ENCODE peak calls at places on chromosomes 5 and 9, in seven cellular contexts. E is AG04449, A is tibial artery, C is Peyer's patch, V is heart right ventricle, U is bronchial epithelial cell, X is cardiac fibroblast. I is an unnamed sample.

GRCh38 chr9:24765025-24765756 is 219.5 kb upstream of the IZUMO3 start:
- DNase-seq in E (no peak), C (no peak), U (no peak), X (no peak), A (no peak), V (no peak), I (no peak)

GRCh38 chr5:30500513-30500912 is 693.0 kb upstream of the CDH6 start:
- DNase-seq in E (no peak), V (no peak), C (no peak), A (no peak), X (no peak), U (no peak), I (no peak)

GRCh38 chr5:71601222-71602026 is 14.3 kb downstream of the MCCC2 start:
- DNase-seq in E (peak; percentile 80), A (peak; percentile 74), X (peak; percentile 94), U (peak; percentile 97), V (peak; percentile 82), C (peak; percentile 75), I (peak; percentile 97)

GRCh38 chr9:137296214-137297059 is 5.6 kb downstream of the NRARP start:
- DNase-seq in V (peak; percentile 93), X (peak; percentile 91), C (no peak), U (no peak), E (no peak), A (no peak), I (peak; percentile 38)

GRCh38 chr9:129197978-129198736 is 20.1 kb upstream of the IER5L start:
- DNase-seq in V (peak; percentile 67), A (peak; percentile 89), C (peak; percentile 57), E (peak; percentile 50), X (peak; percentile 93), U (no peak), I (peak; percentile 51)

GRCh38 chr9:111599092-111599947 is at the start of gene PTGR1:
- DNase-seq in C (peak; percentile 83), A (peak; percentile 92), X (peak; percentile 95), V (peak; percentile 90), E (peak; percentile 38), U (peak; percentile 74), I (peak; percentile 88)

GRCh38 chr5:124996023-124996763 is 249.8 kb upstream of the ZNF608 start:
- DNase-seq in C (no peak), A (no peak), U (no peak), E (no peak), X (no peak), V (no peak), I (no peak)

GRCh38 chr5:143882520-143882919 is 70.6 kb downstream of the HMHB1 start:
- DNase-seq in V (no peak), U (no peak), A (no peak), E (no peak), C (no peak), X (no peak), I (no peak)

GRCh38 chr9:3525088-3525835 is 539 bp downstream of the RFX3 start:
- DNase-seq in V (no peak), U (no peak), C (no peak), E (no peak), A (no peak), X (peak; percentile 14), I (no peak)

GRCh38 chr5:6184481-6184880 is 193.9 kb downstream of the MED10 start:
- DNase-seq in X (no peak), A (no peak), E (no peak), U (no peak), V (no peak), C (no peak), I (no peak)

GRCh38 chr9:122897969-122898368 is 7.2 kb downstream of the RC3H2 start:
- DNase-seq in U (peak; percentile 81), A (no peak), E (no peak), V (no peak), C (no peak), X (no peak), I (peak; percentile 66)

GRCh38 chr9:16119861-16120641 is 567.2 kb downstream of the CCDC171 start:
- DNase-seq in U (peak; percentile 29), C (no peak), V (no peak), X (peak; percentile 51), E (peak; percentile 76), A (no peak), I (peak; percentile 46)

GRCh38 chr5:143581148-143581547 is 177.7 kb upstream of the NR3C1 start:
- DNase-seq in U (no peak), X (no peak), C (peak; percentile 66), V (no peak), E (no peak), A (no peak), I (no peak)

GRCh38 chr5:151072234-151073025 is 8.4 kb downstream of the TNIP1 start:
- DNase-seq in U (peak; percentile 95), X (peak; percentile 29), A (no peak), E (no peak), V (no peak), C (no peak), I (peak; percentile 95)

GRCh38 chr5:144183254-144183889 is 12.7 kb downstream of the KCTD16 start:
- DNase-seq in E (no peak), U (peak; percentile 54), C (no peak), V (no peak), X (peak; percentile 53), A (no peak), I (peak; percentile 54)

GRCh38 chr9:13607746-13608445 is 328.4 kb upstream of the MPDZ start:
- DNase-seq in E (no peak), V (peak; percentile 45), U (no peak), C (no peak), A (no peak), X (no peak), I (no peak)

GRCh38 chr5:76688836-76689235 is 27.1 kb upstream of the F2R start:
- DNase-seq in E (no peak), X (no peak), C (no peak), A (no peak), U (no peak), V (no peak), I (no peak)

GRCh38 chr9:107227696-107228258 is 55.3 kb upstream of the RAD23B start:
- DNase-seq in C (no peak), V (no peak), E (no peak), A (no peak), X (peak; percentile 37), U (no peak), I (no peak)

GRCh38 chr9:87725900-87726709 is at the start of gene CTSL:
- DNase-seq in V (peak; percentile 93), X (peak; percentile 94), A (peak; percentile 98), U (peak; percentile 54), C (peak; percentile 91), E (no peak), I (peak; percentile 79)

DNA sequence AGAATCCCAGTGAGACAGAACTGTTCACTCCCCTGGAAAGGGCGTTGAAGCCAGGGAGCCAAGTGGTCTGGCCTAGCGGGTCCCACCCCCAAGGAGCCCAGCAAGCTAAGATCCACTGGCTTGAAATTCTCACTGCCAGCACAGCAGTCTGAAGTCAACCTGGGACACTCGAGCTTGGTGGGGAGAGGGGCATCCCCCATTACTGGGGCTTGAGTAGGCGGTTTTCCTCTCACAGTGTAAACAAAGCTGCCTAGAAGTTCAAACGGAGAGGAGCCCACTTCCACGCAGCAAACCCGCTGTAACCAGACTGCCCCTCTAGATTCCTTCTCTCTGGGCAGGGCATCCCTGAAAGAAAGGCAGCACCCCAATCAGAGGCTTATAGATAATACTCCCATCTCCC is 45.1 kb upstream of the PTGER4 start:
- DNase-seq in A (no peak), X (no peak), C (no peak), E (no peak), V (no peak), U (no peak), I (no peak)
- H3K4me3 ChIP-seq in A (no peak overlapping the region), X (no peak overlapping the region), C (no peak overlapping the region), E (no peak overlapping the region), V (no peak overlapping the region), U (no peak overlapping the region), I (no peak overlapping the region)

DNA sequence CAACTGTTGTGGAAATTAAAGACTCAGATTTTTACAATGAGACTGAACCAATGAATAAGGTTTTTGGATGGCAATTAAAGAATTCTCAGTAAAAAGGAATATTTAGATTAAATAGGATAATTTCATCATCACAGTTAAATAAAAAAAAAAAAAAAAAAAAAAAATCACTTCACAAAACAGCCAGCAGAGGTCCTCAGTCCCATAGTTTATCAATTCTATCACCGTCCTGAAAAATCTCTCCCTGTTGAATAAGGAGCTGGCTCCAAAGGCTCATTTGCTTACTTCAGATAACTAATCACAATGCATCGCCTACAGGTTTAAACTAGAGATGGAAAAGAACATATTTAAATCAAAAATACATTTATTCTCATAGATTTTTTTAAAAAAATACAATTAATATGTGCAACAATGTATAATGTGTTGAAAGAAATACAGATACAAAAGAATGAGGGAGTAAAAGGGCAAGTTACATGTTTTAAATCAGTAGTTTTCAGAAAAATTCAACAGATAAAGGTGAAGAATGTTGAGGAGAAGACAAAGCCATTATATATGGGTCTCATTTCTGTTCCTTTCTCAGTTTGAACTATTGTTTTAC is 175.8 kb upstream of the CHD1 start:
- DNase-seq in E (no peak), U (peak; percentile 30), V (no peak), X (peak; percentile 54), C (no peak), A (no peak), I (peak; percentile 47)
- TF ChIP-seq CTCF in E (peak; percentile 23), U (peak; percentile 37), V (peak; percentile 33), X (peak; percentile 41), C (peak; percentile 23), A (peak; percentile 44), I (peak; percentile 61)

DNA sequence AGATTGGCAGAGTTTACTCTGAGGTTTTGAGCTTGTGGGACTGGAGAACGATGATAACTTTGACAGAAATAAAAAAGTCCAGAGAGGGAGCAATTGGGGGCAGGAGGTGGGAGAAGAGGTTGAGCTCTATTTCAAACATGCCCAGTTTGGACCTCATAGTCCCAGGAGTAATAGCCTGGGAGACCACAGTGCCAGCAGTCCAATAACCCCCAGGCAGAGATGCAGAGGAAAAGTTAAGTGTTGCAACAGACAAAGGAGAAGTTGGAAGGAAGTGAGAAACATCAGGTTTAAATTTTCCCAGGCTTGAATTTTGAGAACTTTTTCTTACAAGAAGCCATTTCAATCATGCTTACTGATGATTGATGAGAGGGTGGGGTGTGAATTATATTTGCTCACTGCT is 117.0 kb upstream of the GHR start:
- DNase-seq in X (no peak), E (no peak), V (no peak), A (no peak), C (no peak), U (no peak), I (no peak)
- H3K4me3 ChIP-seq in X (no peak overlapping the region), E (no peak overlapping the region), V (no peak overlapping the region), A (no peak overlapping the region), C (no peak overlapping the region), U (no peak overlapping the region), I (no peak overlapping the region)

GRCh38 chr5:159049844-159050318 is 49.8 kb downstream of the EBF1 start:
- DNase-seq in V (peak; percentile 27), U (peak; percentile 8), E (no peak), C (no peak), X (peak; percentile 81), A (no peak), I (peak; percentile 8)
- TF ChIP-seq CTCF in V (peak; percentile 14), U (peak; percentile 12), E (peak; percentile 26), C (peak; percentile 26), X (peak; percentile 56), A (peak; percentile 61), I (peak; percentile 7)

GRCh38 chr5:4896328-4896727 is 243.8 kb upstream of the ADAMTS16 start:
- DNase-seq in C (no peak), E (no peak), V (no peak), A (no peak), U (no peak), X (no peak), I (no peak)

GRCh38 chr5:4893063-4893744 is 246.9 kb upstream of the ADAMTS16 start:
- DNase-seq in C (no peak), X (no peak), U (no peak), A (no peak), V (no peak), E (no peak), I (no peak)
- H3K4me3 ChIP-seq in C (no peak overlapping the region), X (no peak overlapping the region), U (no peak overlapping the region), A (no peak overlapping the region), V (no peak overlapping the region), E (no peak overlapping the region), I (no peak overlapping the region)